ENCODE peak calls at places on chromosome 6, in eight cellular contexts. F is RWPE2; T is naive thymus-derived CD4-positive, alpha-beta T cell; R is HCT116; G is SJCRH30; C is H1; N is aorta; P is CD4-positive, alpha-beta T cell. K is an unnamed sample.

GRCh38 chr6:75268121-75268987 is 16.2 kb downstream of the TMEM30A start:
- DNase-seq in N (no peak), P (no peak), C (no peak), R (no peak), F (no peak), G (no peak), T (no peak), K (no peak)

GRCh38 chr6:17021539-17021889 is 80.3 kb upstream of the STMND1 start:
- DNase-seq in R (no peak), P (no peak), N (no peak), C (no peak), T (no peak), G (no peak), F (no peak), K (no peak)

GRCh38 chr6:70298070-70298469 is 4.8 kb downstream of the COL9A1 start:
- DNase-seq in N (no peak), F (no peak), G (no peak), P (no peak), R (no peak), T (no peak), C (no peak), K (no peak)

GRCh38 chr6:113560908-113561307 is 296.2 kb upstream of the MARCKS start:
- DNase-seq in R (peak; percentile 32), T (no peak), C (no peak), F (no peak), P (no peak), N (no peak), G (no peak), K (no peak)

GRCh38 chr6:47654255-47654654 is 44.1 kb upstream of the ADGRF4 start:
- DNase-seq in G (no peak), P (no peak), N (no peak), R (no peak), T (no peak), C (no peak), F (no peak), K (no peak)

GRCh38 chr6:104625536-104625935 is 234.2 kb downstream of the HACE1 start:
- DNase-seq in F (peak; percentile 92), C (no peak), P (no peak), R (no peak), T (no peak), G (peak; percentile 3), N (no peak), K (no peak)

GRCh38 chr6:154721460-154721859 is 11.8 kb upstream of the SCAF8 start:
- DNase-seq in P (no peak), G (peak; percentile 46), R (no peak), C (no peak), T (no peak), N (no peak), F (no peak), K (no peak)

GRCh38 chr6:28462401-28462800 is 19.1 kb upstream of the ZSCAN23 start:
- DNase-seq in P (no peak), T (peak; percentile 43), N (no peak), F (no peak), C (no peak), R (no peak), G (no peak), K (peak; percentile 57)

GRCh38 chr6:161498359-161498758 is 224.5 kb upstream of the AGPAT4 start:
- DNase-seq in P (no peak), N (no peak), T (no peak), G (peak; percentile 78), R (peak; percentile 66), C (peak; percentile 51), F (no peak), K (no peak)

GRCh38 chr6:109783245-109783990 is 92.3 kb downstream of the FIG4 start:
- DNase-seq in F (no peak), N (no peak), R (no peak), P (no peak), T (peak; percentile 3), C (peak; percentile 57), G (no peak), K (no peak)

GRCh38 chr6:127900935-127901334 is at the start of gene THEMIS:
- DNase-seq in C (no peak), P (peak; percentile 42), T (peak; percentile 80), N (no peak), R (no peak), G (no peak), F (no peak), K (no peak)

GRCh38 chr6:45293306-45293705 is 34.8 kb upstream of the RUNX2 start:
- DNase-seq in R (no peak), P (no peak), T (peak; percentile 49), G (no peak), N (no peak), F (no peak), C (no peak), K (no peak)

GRCh38 chr6:6631526-6632276 is 43.2 kb downstream of the LY86 start:
- DNase-seq in C (no peak), F (no peak), T (no peak), R (no peak), G (no peak), P (no peak), N (no peak), K (no peak)

GRCh38 chr6:129753422-129753821 is 43.4 kb upstream of the ARHGAP18 start:
- DNase-seq in T (no peak), P (no peak), C (no peak), F (no peak), N (no peak), R (no peak), G (peak; percentile 28), K (no peak)

GRCh38 chr6:137734005-137734874 is 132.8 kb upstream of the TNFAIP3 start:
- DNase-seq in N (no peak), G (no peak), R (no peak), C (no peak), P (no peak), F (no peak), T (no peak), K (no peak)

GRCh38 chr6:66126358-66126757 is 419.3 kb upstream of the EYS start:
- DNase-seq in P (no peak), G (no peak), C (no peak), R (no peak), F (no peak), T (no peak), N (no peak), K (no peak)

GRCh38 chr6:39930540-39930939 is 3.7 kb downstream of the MOCS1 start:
- DNase-seq in P (no peak), C (no peak), R (no peak), F (no peak), T (no peak), N (no peak), G (no peak), K (no peak)

GRCh38 chr6:39932386-39932785 is 1.9 kb downstream of the MOCS1 start:
- DNase-seq in C (no peak), N (no peak), G (no peak), F (no peak), P (no peak), R (no peak), T (no peak), K (no peak)

GRCh38 chr6:39929039-39929732 is 5.1 kb downstream of the MOCS1 start:
- DNase-seq in C (no peak), T (no peak), F (no peak), P (no peak), R (no peak), N (no peak), G (no peak), K (no peak)

GRCh38 chr6:39931607-39932006 is 2.7 kb downstream of the MOCS1 start:
- DNase-seq in P (no peak), N (no peak), T (no peak), F (no peak), R (no peak), C (no peak), G (no peak), K (peak; percentile 20)

DNA sequence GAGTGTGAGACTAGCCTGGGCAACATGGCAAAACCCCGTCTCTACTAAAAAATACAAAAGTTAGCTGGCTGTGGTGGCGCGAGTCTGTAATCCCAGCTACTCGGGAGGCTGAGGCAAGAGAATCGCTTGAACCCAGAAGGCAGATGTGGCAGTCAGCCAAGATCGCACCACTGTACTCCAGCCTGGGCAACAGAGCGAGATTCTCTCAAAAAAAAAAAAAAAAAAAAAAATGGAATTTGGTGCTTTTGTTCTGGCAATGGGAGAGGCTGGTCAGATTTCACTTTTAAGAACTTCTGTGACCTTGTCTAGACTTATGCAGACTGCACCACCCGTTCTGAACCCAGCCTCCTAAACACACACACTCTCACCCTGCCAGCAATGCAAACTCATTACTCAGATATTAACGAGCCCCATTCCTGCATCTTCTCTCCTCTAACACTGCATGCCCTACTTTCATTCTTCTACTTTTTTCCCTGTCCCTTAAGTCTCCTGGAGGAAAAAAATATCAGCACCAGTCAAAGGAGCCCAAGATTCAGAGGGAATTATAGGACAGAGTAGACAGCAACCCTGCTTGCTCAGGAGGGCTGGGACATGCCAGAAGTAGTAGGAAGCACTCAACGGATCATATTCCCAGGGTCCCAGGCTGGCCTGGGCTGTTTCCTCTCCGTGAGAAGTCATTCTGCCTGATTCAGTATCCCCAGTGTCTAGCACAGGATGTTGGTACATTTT is 4.4 kb downstream of the MOCS1 start:
- DNase-seq in T (no peak), R (no peak), F (no peak), N (no peak), P (no peak), C (no peak), G (no peak), K (no peak)
- H3K27ac ChIP-seq in T (no peak overlapping the region), R (no peak overlapping the region), F (peak overlapping the region; percentile 14), N (peak overlapping the region; percentile 43), P (no peak overlapping the region), C (no peak overlapping the region), G (no peak overlapping the region), K (no peak overlapping the region)

DNA sequence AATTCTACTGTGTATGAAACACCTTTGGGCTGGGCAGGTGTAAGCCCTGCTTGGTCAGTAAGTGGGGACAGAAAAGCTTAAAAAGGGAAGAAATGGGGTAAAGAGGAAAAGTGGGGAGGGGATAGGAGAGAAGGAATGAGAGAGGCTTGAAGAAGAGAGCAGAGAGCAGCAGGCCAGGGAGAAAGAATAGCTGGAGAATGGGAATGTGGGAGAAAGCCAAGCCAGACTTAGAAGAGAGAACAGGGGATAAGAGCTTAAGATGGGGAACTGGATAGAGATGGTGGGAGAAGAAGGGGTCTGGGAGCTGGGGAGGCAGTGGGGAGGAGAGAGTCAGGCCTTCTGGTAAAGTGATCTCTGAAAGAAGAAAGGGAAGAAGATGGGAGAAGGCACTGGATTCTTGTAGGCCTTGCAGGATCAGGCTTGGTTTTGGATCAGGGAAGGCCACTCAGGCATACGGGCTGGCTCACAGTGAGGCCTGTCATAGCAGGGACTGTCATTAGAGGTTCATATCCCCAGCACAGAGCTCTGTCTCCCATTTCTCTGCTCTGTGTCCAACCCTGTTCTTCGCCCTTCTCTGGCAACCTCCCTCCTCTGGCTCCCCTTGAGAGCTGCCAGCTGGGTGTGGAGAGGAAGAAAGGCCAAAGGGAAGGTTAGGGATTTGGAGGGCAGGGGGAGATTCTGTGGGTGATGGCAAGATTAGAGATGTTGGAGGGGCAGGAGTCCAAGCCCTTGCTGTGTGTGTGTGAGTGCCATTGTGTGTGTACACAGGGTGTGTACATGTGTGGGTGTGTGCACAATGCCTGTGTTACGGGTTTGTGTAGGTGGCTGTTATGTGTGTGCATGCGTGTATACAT is 9.3 kb downstream of the SYNGAP1 start:
- DNase-seq in C (no peak), F (no peak), P (no peak), G (no peak), R (no peak), T (no peak), N (peak; percentile 58), K (no peak)
- H3K27ac ChIP-seq in C (no peak overlapping the region), F (peak overlapping the region; percentile 82), P (peak overlapping the region; percentile 64), G (no peak overlapping the region), R (no peak overlapping the region), T (peak overlapping the region; percentile 88), N (no peak overlapping the region), K (peak overlapping the region; percentile 88)

GRCh38 chr6:41527721-41528408 is 18.3 kb upstream of the FOXP4 start:
- DNase-seq in N (no peak), G (peak; percentile 32), F (no peak), R (no peak), T (no peak), C (no peak), P (no peak), K (no peak)
- H3K27ac ChIP-seq in N (no peak overlapping the region), G (no peak overlapping the region), F (no peak overlapping the region), R (no peak overlapping the region), T (no peak overlapping the region), C (no peak overlapping the region), P (no peak overlapping the region), K (no peak overlapping the region)

GRCh38 chr6:133726188-133726587 is 162.7 kb upstream of the TCF21 start:
- DNase-seq in N (no peak), F (no peak), T (no peak), P (no peak), R (no peak), C (no peak), G (no peak), K (no peak)
- H3K27ac ChIP-seq in N (no peak overlapping the region), F (no peak overlapping the region), T (no peak overlapping the region), P (no peak overlapping the region), R (no peak overlapping the region), C (no peak overlapping the region), G (no peak overlapping the region), K (no peak overlapping the region)

K was measured in caudate nucleus.